ENCODE peak calls at places on chromosomes 7 and 10, in four cellular contexts. One of them, this sample, is unnamed.

GRCh38 chr7:15751191-15751701 is 64.8 kb upstream of the MEOX2 start:
- DNase-seq in cardiac muscle cell: no peak
- DNase-seq in NCI-H1092: no peak
- DNase-seq in smooth muscle cell of the brain vasculature: peak
- DNase-seq in this sample: no peak

GRCh38 chr10:31479752-31480151 is 160.7 kb downstream of the ZEB1 start:
- DNase-seq in cardiac muscle cell: no peak
- DNase-seq in NCI-H1092: no peak
- DNase-seq in smooth muscle cell of the brain vasculature: no peak
- DNase-seq in this sample: peak

GRCh38 chr7:139854803-139855497 is 25.9 kb downstream of the TBXAS1 start:
- DNase-seq in cardiac muscle cell: no peak
- DNase-seq in NCI-H1092: no peak
- DNase-seq in smooth muscle cell of the brain vasculature: no peak
- DNase-seq in this sample: no peak

GRCh38 chr10:6305762-6306321 is 103.1 kb downstream of the PFKFB3 start:
- DNase-seq in cardiac muscle cell: no peak
- DNase-seq in NCI-H1092: no peak
- DNase-seq in smooth muscle cell of the brain vasculature: no peak
- DNase-seq in this sample: no peak

GRCh38 chr10:191703-192518 is 56.7 kb downstream of the ZMYND11 start:
- DNase-seq in cardiac muscle cell: no peak
- DNase-seq in NCI-H1092: no peak
- DNase-seq in smooth muscle cell of the brain vasculature: no peak
- DNase-seq in this sample: no peak

GRCh38 chr10:91211675-91212074 is 8.8 kb upstream of the PCGF5 start:
- DNase-seq in cardiac muscle cell: no peak
- DNase-seq in NCI-H1092: no peak
- DNase-seq in smooth muscle cell of the brain vasculature: no peak
- DNase-seq in this sample: no peak

GRCh38 chr10:100598166-100598565 is 62.4 kb downstream of the HIF1AN start:
- DNase-seq in cardiac muscle cell: no peak
- DNase-seq in NCI-H1092: no peak
- DNase-seq in smooth muscle cell of the brain vasculature: no peak
- DNase-seq in this sample: no peak

GRCh38 chr10:133100706-133101463 is 13.2 kb downstream of the ADGRA1 start:
- DNase-seq in cardiac muscle cell: peak
- DNase-seq in NCI-H1092: no peak
- DNase-seq in smooth muscle cell of the brain vasculature: no peak
- DNase-seq in this sample: no peak

GRCh38 chr7:156773966-156774365 is 119.0 kb downstream of the LMBR1 start:
- DNase-seq in cardiac muscle cell: no peak
- DNase-seq in NCI-H1092: no peak
- DNase-seq in smooth muscle cell of the brain vasculature: no peak
- DNase-seq in this sample: no peak

GRCh38 chr10:86953747-86954680 is 3.4 kb downstream of the MMRN2 start:
- DNase-seq in cardiac muscle cell: peak
- DNase-seq in NCI-H1092: no peak
- DNase-seq in smooth muscle cell of the brain vasculature: no peak
- DNase-seq in this sample: no peak

GRCh38 chr10:43333653-43334052 is 37.8 kb upstream of the FXYD4 start:
- DNase-seq in cardiac muscle cell: no peak
- DNase-seq in NCI-H1092: no peak
- DNase-seq in smooth muscle cell of the brain vasculature: no peak
- DNase-seq in this sample: no peak

This sample was measured in retinal pigment epithelial cell.